ENCODE peak calls at places on chromosome 7, in nine cellular contexts. K is upper lobe of right lung, U is choroid plexus epithelial cell, P is H1, G is AG09309, W is OCI-LY7, J is GM06990, S is endothelial cell, E is progenitor cell of endocrine pancreas. M is an unnamed sample.

GRCh38 chr7:6444516-6445269 is 3.1 kb downstream of the DAGLB start:
- DNase-seq in W (no peak), K (no peak), E (no peak), P (no peak), J (no peak), U (no peak), S (no peak), G (no peak), M (no peak)

GRCh38 chr7:46569117-46569433 is 648.0 kb upstream of the IGFBP3 start:
- DNase-seq in J (no peak), S (no peak), P (no peak), W (no peak), U (peak), G (no peak), E (no peak), K (no peak), M (peak)

GRCh38 chr7:85685901-85686300 is 499.0 kb upstream of the SEMA3D start:
- DNase-seq in P (no peak), J (no peak), E (no peak), W (no peak), U (peak), G (no peak), S (no peak), K (no peak), M (no peak)

GRCh38 chr7:47342646-47343045 is 239.3 kb downstream of the TNS3 start:
- DNase-seq in U (no peak), W (no peak), E (no peak), S (no peak), G (no peak), P (no peak), K (no peak), J (no peak), M (no peak)

GRCh38 chr7:11707606-11708193 is 124.3 kb downstream of the THSD7A start:
- DNase-seq in U (peak), W (no peak), J (no peak), S (no peak), E (no peak), G (no peak), P (no peak), K (no peak), M (peak)

GRCh38 chr7:142280263-142280662 is 22.4 kb upstream of the PRSS58 start:
- DNase-seq in K (no peak), P (no peak), W (no peak), E (no peak), U (no peak), S (no peak), J (no peak), G (no peak), M (no peak)

GRCh38 chr7:155959894-155960293 is 147.6 kb upstream of the SHH start:
- DNase-seq in E (no peak), J (no peak), G (no peak), U (no peak), K (no peak), P (peak), W (no peak), S (no peak), M (peak)

GRCh38 chr7:50869108-50869716 is 86.5 kb upstream of the GRB10 start:
- DNase-seq in S (no peak), G (peak), E (no peak), J (no peak), K (no peak), W (no peak), U (peak), P (no peak), M (peak)

GRCh38 chr7:84809877-84810276 is 377.0 kb downstream of the SEMA3D start:
- DNase-seq in P (no peak), W (no peak), U (no peak), S (no peak), K (no peak), E (no peak), J (no peak), G (no peak), M (no peak)

GRCh38 chr7:33876600-33877274 is 28.6 kb upstream of the BMPER start:
- DNase-seq in S (no peak), W (no peak), K (no peak), E (no peak), G (no peak), J (no peak), U (peak), P (no peak), M (peak)

GRCh38 chr7:4682621-4683042 is 537 bp downstream of the FOXK1 start:
- DNase-seq in E (no peak), P (peak), J (peak), K (peak), S (peak), G (no peak), U (peak), W (peak), M (peak)

GRCh38 chr7:144437370-144438191 is 34.1 kb upstream of the NOBOX start:
- DNase-seq in E (peak), P (peak), K (no peak), G (peak), U (peak), W (peak), S (peak), J (peak), M (peak)

GRCh38 chr7:64876792-64877713 is 26.0 kb upstream of the ZNF273 start:
- DNase-seq in P (peak), G (no peak), J (no peak), K (peak), E (no peak), W (no peak), S (peak), U (peak), M (no peak)

GRCh38 chr7:42198974-42199668 is 37.9 kb downstream of the GLI3 start:
- DNase-seq in W (no peak), K (no peak), P (no peak), G (peak), J (no peak), S (no peak), E (no peak), U (no peak), M (peak)

GRCh38 chr7:1268076-1268815 is 35.6 kb downstream of the UNCX start:
- DNase-seq in S (no peak), J (no peak), U (no peak), E (no peak), K (no peak), W (no peak), P (no peak), G (no peak), M (no peak)

GRCh38 chr7:12107841-12108249 is 103.2 kb upstream of the TMEM106B start:
- DNase-seq in U (no peak), E (no peak), J (no peak), K (no peak), G (peak), P (no peak), S (no peak), W (no peak), M (peak)

GRCh38 chr7:47320296-47320695 is 261.6 kb downstream of the TNS3 start:
- DNase-seq in S (no peak), K (no peak), G (no peak), W (no peak), U (no peak), P (peak), E (no peak), J (no peak), M (peak)

GRCh38 chr7:17090751-17091150 is 207.7 kb upstream of the AHR start:
- DNase-seq in P (no peak), U (peak), S (no peak), J (no peak), W (no peak), K (no peak), G (peak), E (no peak), M (peak)

GRCh38 chr7:75957021-75957736 is 37.2 kb downstream of the TMEM120A start:
- DNase-seq in W (no peak), U (peak), G (no peak), P (peak), S (no peak), J (no peak), K (peak), E (no peak), M (no peak)

GRCh38 chr7:128122577-128123290 is 91.5 kb upstream of the LRRC4 start:
- DNase-seq in U (peak), E (no peak), P (no peak), G (no peak), K (no peak), W (no peak), S (no peak), J (no peak), M (no peak)

DNA sequence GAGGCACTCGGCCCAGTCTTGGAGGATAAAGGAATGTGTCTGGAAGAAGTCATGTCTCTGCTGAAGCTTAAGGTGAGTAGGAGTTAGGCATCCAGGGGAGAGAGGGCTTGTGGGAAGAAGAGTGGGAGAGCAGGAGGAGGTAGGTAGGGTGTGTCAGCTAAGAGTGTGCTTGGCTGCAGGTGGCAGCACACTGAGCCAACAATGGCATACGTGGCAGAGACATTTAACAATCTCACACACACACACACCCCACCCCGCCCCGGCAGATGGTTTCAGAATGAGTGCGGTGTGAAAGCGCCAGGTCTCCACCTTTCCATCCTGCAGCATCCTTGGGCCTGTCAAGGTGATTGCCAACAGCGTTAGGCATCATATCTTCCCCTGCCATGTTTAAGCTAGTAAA is 11.2 kb upstream of the ARPC1A start:
- DNase-seq in W (no peak), J (peak), K (no peak), E (no peak), U (no peak), S (no peak), P (no peak), G (no peak), M (no peak)
- TF ChIP-seq CTCF in W (no peak), J (no peak), K (no peak), E (no peak), U (no peak), S (no peak), P (no peak), G (no peak), M (no peak)

GRCh38 chr7:141071260-141071854 is 2.5 kb upstream of the TMEM178B start:
- DNase-seq in G (no peak), E (peak), J (no peak), W (peak), S (peak), K (no peak), P (peak), U (peak), M (peak)
- TF ChIP-seq CTCF in G (peak), E (peak), J (peak), W (peak), S (no peak), K (peak), P (peak), U (peak), M (no peak)

DNA sequence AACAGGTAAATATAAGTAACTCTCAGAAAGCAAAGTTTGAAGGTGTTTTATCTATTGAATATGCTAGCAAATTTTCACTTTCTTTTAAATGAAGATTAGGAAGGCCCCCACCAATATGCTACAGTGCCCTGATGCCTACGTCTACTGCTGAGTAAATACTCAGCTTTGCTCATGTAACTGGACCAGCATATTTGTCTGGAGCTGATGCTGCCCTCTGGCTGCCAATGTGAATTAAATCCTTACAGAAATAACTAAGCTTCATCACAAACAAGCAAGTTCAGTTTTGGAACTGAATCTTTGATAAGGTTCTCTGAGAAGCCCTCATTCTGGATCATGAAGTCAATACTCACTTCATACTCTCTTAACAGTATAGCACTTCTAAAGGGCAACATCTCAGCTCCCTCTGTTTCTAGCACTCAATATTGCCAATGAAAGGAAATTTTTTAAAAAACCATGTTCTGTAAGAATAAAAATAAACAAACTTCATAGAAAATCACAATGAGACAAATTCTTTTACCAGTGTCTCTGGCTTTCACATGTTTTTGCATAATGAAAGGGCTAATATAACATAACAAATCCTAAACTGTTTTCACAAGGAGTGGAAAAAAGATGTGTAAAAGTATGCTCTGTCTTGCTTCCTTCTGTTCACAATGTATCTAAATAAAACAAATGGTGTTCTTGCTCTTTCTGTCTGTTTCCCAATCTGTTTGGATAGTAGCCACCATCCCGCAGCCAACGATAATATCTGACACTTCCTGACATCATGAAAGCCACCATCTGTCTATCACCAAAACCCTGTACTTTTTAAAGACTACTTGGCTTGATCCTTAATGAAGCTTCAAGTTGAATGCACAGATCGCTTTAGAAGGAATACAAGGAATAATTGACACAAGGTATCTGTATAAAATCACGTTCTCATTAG is 246.5 kb downstream of the ETV1 start:
- DNase-seq in K (no peak), J (no peak), G (no peak), P (no peak), S (peak), E (no peak), W (peak), U (peak), M (peak)
- TF ChIP-seq CTCF in K (peak), J (no peak), G (peak), P (peak), S (no peak), E (peak), W (peak), U (peak), M (peak)

GRCh38 chr7:104207348-104207730 is 474 bp downstream of the ORC5 start:
- DNase-seq in U (peak), W (peak), G (no peak), P (no peak), S (peak), K (no peak), E (no peak), J (peak), M (peak)

GRCh38 chr7:104206841-104207240 is 972 bp downstream of the ORC5 start:
- DNase-seq in S (no peak), K (no peak), P (no peak), J (no peak), W (peak), E (no peak), G (no peak), U (no peak), M (no peak)

GRCh38 chr7:104208421-104208780 is 588 bp upstream of the ORC5 start:
- DNase-seq in W (no peak), S (no peak), P (no peak), K (no peak), G (no peak), E (no peak), U (no peak), J (no peak), M (no peak)

GRCh38 chr7:104207731-104208420 is at the start of gene ORC5:
- DNase-seq in J (peak), S (peak), E (peak), W (peak), G (no peak), U (peak), K (peak), P (peak), M (peak)

DNA sequence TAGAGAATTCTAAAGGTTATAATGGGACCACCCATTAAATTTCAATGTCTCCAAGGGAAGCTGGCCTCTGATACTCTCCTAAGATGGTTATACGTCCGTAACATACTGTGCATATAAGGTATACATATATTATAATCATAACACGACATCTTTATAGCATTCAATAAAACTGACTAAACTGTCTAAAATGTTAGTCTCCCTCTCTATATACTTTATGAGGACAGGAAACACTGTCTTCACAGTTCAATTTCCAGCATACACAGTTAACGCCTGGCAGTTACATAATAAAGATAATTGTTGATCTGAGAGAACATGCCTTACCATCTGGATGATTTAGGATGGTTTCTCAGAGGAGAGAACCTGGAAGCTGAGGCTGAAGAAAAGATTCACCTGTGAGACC is 1.2 kb upstream of the ORC5 start:
- DNase-seq in E (no peak), U (no peak), W (no peak), K (no peak), J (no peak), G (no peak), S (no peak), P (no peak), M (no peak)
- TF ChIP-seq CTCF in E (no peak), U (no peak), W (no peak), K (no peak), J (no peak), G (no peak), S (no peak), P (no peak), M (no peak)

GRCh38 chr7:80885774-80886173 is 33.1 kb downstream of the SEMA3C start:
- DNase-seq in G (no peak), E (no peak), J (no peak), W (no peak), U (no peak), K (no peak), S (no peak), P (no peak), M (no peak)

GRCh38 chr7:80881361-80881760 is 37.5 kb downstream of the SEMA3C start:
- DNase-seq in K (no peak), E (no peak), P (no peak), U (no peak), S (no peak), J (no peak), G (no peak), W (no peak), M (no peak)

GRCh38 chr7:80882213-80882801 is 36.5 kb downstream of the SEMA3C start:
- DNase-seq in E (no peak), W (no peak), J (no peak), P (no peak), G (no peak), U (peak), S (no peak), K (no peak), M (no peak)

GRCh38 chr7:80884511-80885195 is 34.2 kb downstream of the SEMA3C start:
- DNase-seq in J (no peak), S (no peak), W (no peak), K (no peak), E (no peak), U (peak), G (no peak), P (no peak), M (no peak)

DNA sequence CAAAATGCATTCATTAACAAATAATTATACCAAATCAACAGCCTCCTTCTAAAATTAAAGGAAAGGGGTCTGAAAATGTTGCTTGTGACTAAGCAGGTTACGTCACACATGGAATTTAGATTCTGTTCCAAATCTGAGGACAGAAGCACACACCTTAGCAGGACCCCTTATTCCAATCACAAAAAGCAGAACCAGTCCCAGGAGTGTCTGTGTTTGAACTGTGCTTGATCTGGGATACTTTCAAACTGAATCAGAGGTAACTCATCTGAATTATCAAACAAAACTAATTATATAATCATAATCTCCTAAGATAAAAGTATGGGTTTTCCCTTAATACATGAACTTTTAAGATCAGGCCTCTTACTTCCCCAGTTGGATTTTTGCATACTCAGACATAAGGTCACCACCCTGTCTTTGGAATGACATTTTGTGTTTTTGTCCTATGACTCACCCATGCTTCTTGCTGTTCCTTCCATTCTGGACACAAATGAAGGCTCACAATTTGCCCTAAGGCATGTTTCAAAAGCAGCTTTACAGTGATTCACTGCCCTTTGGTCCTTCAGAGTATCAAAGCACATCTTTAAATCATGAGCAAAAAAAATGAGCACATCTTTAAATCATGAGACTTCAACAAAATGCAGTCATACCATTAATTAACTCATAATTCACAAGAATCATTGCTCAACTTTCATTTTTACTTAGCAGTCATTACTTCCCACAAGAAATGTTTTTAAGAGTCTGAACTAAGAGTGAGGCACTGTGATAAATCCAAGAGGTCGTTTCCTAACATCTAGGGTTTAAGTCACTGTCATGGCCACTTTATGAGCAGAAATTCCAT is 35.4 kb downstream of the SEMA3C start:
- DNase-seq in E (no peak), W (no peak), J (no peak), U (peak), S (no peak), K (no peak), G (peak), P (no peak), M (peak)
- TF ChIP-seq CTCF in E (no peak), W (no peak), J (no peak), U (no peak), S (no peak), K (no peak), G (no peak), P (no peak), M (no peak)

GRCh38 chr7:87505122-87505521 is 29.6 kb upstream of the ABCB4 start:
- DNase-seq in W (no peak), E (no peak), S (no peak), J (no peak), P (no peak), U (no peak), K (no peak), G (no peak), M (no peak)

GRCh38 chr7:87506243-87507180 is 31.0 kb upstream of the ABCB4 start:
- DNase-seq in S (no peak), W (no peak), G (no peak), E (no peak), J (no peak), P (no peak), U (peak), K (no peak), M (peak)

GRCh38 chr7:87510430-87510875 is 35.0 kb upstream of the ABCB4 start:
- DNase-seq in W (no peak), P (no peak), U (no peak), J (no peak), E (no peak), K (no peak), G (no peak), S (no peak), M (no peak)

GRCh38 chr7:87505557-87506242 is 30.2 kb upstream of the ABCB4 start:
- DNase-seq in J (no peak), P (no peak), E (no peak), K (no peak), W (no peak), S (no peak), U (no peak), G (no peak), M (no peak)

DNA sequence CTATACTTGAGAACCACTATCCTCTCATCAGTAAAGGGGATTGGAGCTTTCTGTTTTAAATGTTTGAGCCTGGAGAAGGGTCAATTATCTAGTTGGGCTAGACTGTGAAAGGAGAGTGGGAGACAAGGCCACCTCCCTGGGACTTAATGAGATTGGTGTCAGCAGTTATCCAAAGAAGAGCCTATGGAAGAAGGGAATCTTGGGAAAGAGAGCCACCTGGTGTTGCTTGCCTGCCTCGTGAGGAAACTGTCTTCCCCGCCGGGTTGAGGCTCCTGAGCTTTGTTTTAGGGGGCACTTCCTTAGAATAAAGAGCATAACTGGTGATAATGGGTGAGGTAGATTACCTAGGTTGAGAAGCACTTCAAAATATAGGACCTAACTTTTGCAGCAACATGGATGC is 32.0 kb upstream of the ABCB4 start:
- DNase-seq in J (no peak), E (no peak), P (no peak), W (no peak), K (no peak), U (peak), G (no peak), S (no peak), M (no peak)
- TF ChIP-seq CTCF in J (no peak), E (no peak), P (peak), W (peak), K (no peak), U (peak), G (peak), S (no peak), M (no peak)

GRCh38 chr7:2651336-2651735 is 19.6 kb downstream of the TTYH3 start:
- DNase-seq in J (no peak), K (no peak), P (no peak), E (no peak), U (no peak), G (no peak), W (peak), S (no peak), M (no peak)
- TF ChIP-seq CTCF in J (peak), K (no peak), P (no peak), E (peak), U (peak), G (no peak), W (peak), S (peak), M (no peak)

M was measured in fibroblast of lung.